ENCODE peak calls at places on chromosomes 1 and 21, in eight cellular contexts. One of them, this sample, is unnamed.

GRCh38 chr1:160550572-160551034 is 27.5 kb upstream of the SLAMF6 start:
- DNase-seq in effector CD4-positive, alpha-beta T cell: peak; percentile 35
- DNase-seq in fibroblast of lung: no peak
- DNase-seq in fibroblast of pulmonary artery: no peak
- DNase-seq in heart right ventricle: no peak
- DNase-seq in fibroblast of villous mesenchyme: no peak
- DNase-seq in lower leg skin: no peak
- DNase-seq in neural progenitor cell: peak; percentile 13
- DNase-seq in this sample: no peak

GRCh38 chr21:32771134-32771523 is 426 bp downstream of the PAXBP1 start:
- DNase-seq in heart right ventricle: peak; percentile 51
- DNase-seq in lower leg skin: peak; percentile 89
- DNase-seq in neural progenitor cell: peak; percentile 84
- DNase-seq in fibroblast of pulmonary artery: peak; percentile 62
- DNase-seq in effector CD4-positive, alpha-beta T cell: peak; percentile 36
- DNase-seq in fibroblast of lung: peak; percentile 63
- DNase-seq in fibroblast of villous mesenchyme: peak; percentile 68
- DNase-seq in this sample: peak; percentile 47

GRCh38 chr1:21586926-21587601 is 77.8 kb downstream of the ALPL start:
- DNase-seq in effector CD4-positive, alpha-beta T cell: no peak
- DNase-seq in fibroblast of pulmonary artery: peak; percentile 84
- DNase-seq in fibroblast of lung: peak; percentile 72
- DNase-seq in neural progenitor cell: peak; percentile 34
- DNase-seq in fibroblast of villous mesenchyme: peak; percentile 84
- DNase-seq in heart right ventricle: peak; percentile 60
- DNase-seq in lower leg skin: peak; percentile 87
- DNase-seq in this sample: no peak

GRCh38 chr1:34164510-34165381 is at the start of gene CSMD2:
- DNase-seq in lower leg skin: no peak
- DNase-seq in effector CD4-positive, alpha-beta T cell: no peak
- DNase-seq in fibroblast of villous mesenchyme: peak; percentile 34
- DNase-seq in fibroblast of pulmonary artery: peak; percentile 22
- DNase-seq in neural progenitor cell: peak; percentile 88
- DNase-seq in heart right ventricle: no peak
- DNase-seq in fibroblast of lung: peak; percentile 15
- DNase-seq in this sample: no peak

GRCh38 chr1:219965950-219966349 is 37.6 kb upstream of the SLC30A10 start:
- DNase-seq in fibroblast of lung: no peak
- DNase-seq in neural progenitor cell: no peak
- DNase-seq in fibroblast of villous mesenchyme: no peak
- DNase-seq in lower leg skin: no peak
- DNase-seq in effector CD4-positive, alpha-beta T cell: no peak
- DNase-seq in heart right ventricle: no peak
- DNase-seq in fibroblast of pulmonary artery: no peak
- DNase-seq in this sample: no peak

GRCh38 chr1:55143686-55144085 is 71.5 kb downstream of the USP24 start:
- DNase-seq in fibroblast of villous mesenchyme: no peak
- DNase-seq in fibroblast of pulmonary artery: no peak
- DNase-seq in neural progenitor cell: peak; percentile 51
- DNase-seq in effector CD4-positive, alpha-beta T cell: no peak
- DNase-seq in heart right ventricle: no peak
- DNase-seq in lower leg skin: no peak
- DNase-seq in fibroblast of lung: no peak
- DNase-seq in this sample: no peak

GRCh38 chr1:14997646-14998276 is 155.8 kb upstream of the TMEM51 start:
- DNase-seq in lower leg skin: no peak
- DNase-seq in effector CD4-positive, alpha-beta T cell: no peak
- DNase-seq in neural progenitor cell: no peak
- DNase-seq in fibroblast of villous mesenchyme: peak; percentile 20
- DNase-seq in heart right ventricle: no peak
- DNase-seq in fibroblast of lung: no peak
- DNase-seq in fibroblast of pulmonary artery: no peak
- DNase-seq in this sample: no peak

GRCh38 chr1:220892997-220893700 is 13.9 kb downstream of the HLX start:
- DNase-seq in fibroblast of pulmonary artery: no peak
- DNase-seq in neural progenitor cell: peak; percentile 57
- DNase-seq in lower leg skin: no peak
- DNase-seq in effector CD4-positive, alpha-beta T cell: no peak
- DNase-seq in fibroblast of lung: no peak
- DNase-seq in heart right ventricle: no peak
- DNase-seq in fibroblast of villous mesenchyme: no peak
- DNase-seq in this sample: no peak

GRCh38 chr21:42495765-42496119 is 282 bp downstream of the RSPH1 start:
- DNase-seq in heart right ventricle: no peak
- DNase-seq in lower leg skin: no peak
- DNase-seq in neural progenitor cell: no peak
- DNase-seq in fibroblast of lung: peak; percentile 14
- DNase-seq in effector CD4-positive, alpha-beta T cell: no peak
- DNase-seq in fibroblast of villous mesenchyme: peak; percentile 23
- DNase-seq in fibroblast of pulmonary artery: peak; percentile 27
- DNase-seq in this sample: no peak

GRCh38 chr1:56291374-56291841 is 288.0 kb downstream of the PLPP3 start:
- DNase-seq in fibroblast of lung: no peak
- DNase-seq in neural progenitor cell: peak; percentile 52
- DNase-seq in fibroblast of pulmonary artery: peak; percentile 45
- DNase-seq in heart right ventricle: peak; percentile 40
- DNase-seq in lower leg skin: no peak
- DNase-seq in fibroblast of villous mesenchyme: no peak
- DNase-seq in effector CD4-positive, alpha-beta T cell: no peak
- DNase-seq in this sample: no peak

GRCh38 chr1:207995576-207995975 is 84.7 kb upstream of the CD34 start:
- DNase-seq in fibroblast of lung: no peak
- DNase-seq in neural progenitor cell: no peak
- DNase-seq in fibroblast of pulmonary artery: no peak
- DNase-seq in heart right ventricle: no peak
- DNase-seq in lower leg skin: no peak
- DNase-seq in fibroblast of villous mesenchyme: no peak
- DNase-seq in effector CD4-positive, alpha-beta T cell: no peak
- DNase-seq in this sample: no peak

GRCh38 chr1:107964397-107965111 is 426 bp downstream of the VAV3 start:
- DNase-seq in fibroblast of villous mesenchyme: peak; percentile 24
- DNase-seq in fibroblast of pulmonary artery: peak; percentile 10
- DNase-seq in effector CD4-positive, alpha-beta T cell: peak; percentile 10
- DNase-seq in neural progenitor cell: peak; percentile 44
- DNase-seq in fibroblast of lung: peak; percentile 28
- DNase-seq in lower leg skin: peak; percentile 84
- DNase-seq in heart right ventricle: no peak
- DNase-seq in this sample: peak; percentile 12

GRCh38 chr1:109874445-109874844 is 36.2 kb upstream of the CSF1 start:
- DNase-seq in lower leg skin: peak; percentile 52
- DNase-seq in fibroblast of pulmonary artery: no peak
- DNase-seq in fibroblast of lung: no peak
- DNase-seq in neural progenitor cell: no peak
- DNase-seq in effector CD4-positive, alpha-beta T cell: no peak
- DNase-seq in fibroblast of villous mesenchyme: no peak
- DNase-seq in heart right ventricle: no peak
- DNase-seq in this sample: no peak

GRCh38 chr1:239448911-239449310 is 62.5 kb downstream of the CHRM3 start:
- DNase-seq in lower leg skin: no peak
- DNase-seq in effector CD4-positive, alpha-beta T cell: no peak
- DNase-seq in neural progenitor cell: no peak
- DNase-seq in fibroblast of pulmonary artery: no peak
- DNase-seq in fibroblast of lung: no peak
- DNase-seq in fibroblast of villous mesenchyme: no peak
- DNase-seq in heart right ventricle: no peak
- DNase-seq in this sample: no peak

GRCh38 chr1:169563650-169564049 is 22.6 kb downstream of the F5 start:
- DNase-seq in fibroblast of lung: no peak
- DNase-seq in lower leg skin: no peak
- DNase-seq in neural progenitor cell: no peak
- DNase-seq in effector CD4-positive, alpha-beta T cell: no peak
- DNase-seq in fibroblast of pulmonary artery: no peak
- DNase-seq in fibroblast of villous mesenchyme: peak; percentile 13
- DNase-seq in heart right ventricle: no peak
- DNase-seq in this sample: no peak

GRCh38 chr1:220806408-220806807 is 19.7 kb downstream of the MTARC1 start:
- DNase-seq in heart right ventricle: no peak
- DNase-seq in fibroblast of lung: no peak
- DNase-seq in fibroblast of villous mesenchyme: no peak
- DNase-seq in effector CD4-positive, alpha-beta T cell: no peak
- DNase-seq in neural progenitor cell: no peak
- DNase-seq in fibroblast of pulmonary artery: no peak
- DNase-seq in lower leg skin: no peak
- DNase-seq in this sample: no peak

GRCh38 chr1:72567511-72567910 is 285.2 kb upstream of the NEGR1 start:
- DNase-seq in fibroblast of lung: peak; percentile 60
- DNase-seq in fibroblast of villous mesenchyme: peak; percentile 11
- DNase-seq in effector CD4-positive, alpha-beta T cell: no peak
- DNase-seq in lower leg skin: no peak
- DNase-seq in heart right ventricle: no peak
- DNase-seq in neural progenitor cell: no peak
- DNase-seq in fibroblast of pulmonary artery: peak; percentile 55
- DNase-seq in this sample: no peak

GRCh38 chr1:31913968-31914367 is 24.2 kb downstream of the PTP4A2 start:
- DNase-seq in effector CD4-positive, alpha-beta T cell: no peak
- DNase-seq in lower leg skin: no peak
- DNase-seq in fibroblast of villous mesenchyme: no peak
- DNase-seq in fibroblast of lung: no peak
- DNase-seq in fibroblast of pulmonary artery: no peak
- DNase-seq in heart right ventricle: no peak
- DNase-seq in neural progenitor cell: no peak
- DNase-seq in this sample: no peak

GRCh38 chr1:169266133-169266532 is 101.5 kb downstream of the NME7 start:
- DNase-seq in heart right ventricle: no peak
- DNase-seq in fibroblast of villous mesenchyme: no peak
- DNase-seq in fibroblast of lung: no peak
- DNase-seq in lower leg skin: no peak
- DNase-seq in effector CD4-positive, alpha-beta T cell: no peak
- DNase-seq in neural progenitor cell: no peak
- DNase-seq in fibroblast of pulmonary artery: no peak
- DNase-seq in this sample: no peak

GRCh38 chr1:201383647-201384405 is 6.3 kb upstream of the TNNT2 start:
- DNase-seq in fibroblast of pulmonary artery: peak; percentile 56
- DNase-seq in fibroblast of villous mesenchyme: peak; percentile 75
- DNase-seq in fibroblast of lung: peak; percentile 91
- DNase-seq in effector CD4-positive, alpha-beta T cell: no peak
- DNase-seq in heart right ventricle: no peak
- DNase-seq in lower leg skin: no peak
- DNase-seq in neural progenitor cell: no peak
- DNase-seq in this sample: no peak

GRCh38 chr21:43812139-43812821 is 22.9 kb downstream of the RRP1 start:
- DNase-seq in fibroblast of villous mesenchyme: peak; percentile 10
- DNase-seq in heart right ventricle: no peak
- DNase-seq in fibroblast of lung: no peak
- DNase-seq in lower leg skin: no peak
- DNase-seq in effector CD4-positive, alpha-beta T cell: no peak
- DNase-seq in fibroblast of pulmonary artery: no peak
- DNase-seq in neural progenitor cell: no peak
- DNase-seq in this sample: no peak

GRCh38 chr1:170776777-170777176 is 112.8 kb downstream of the PRRX1 start:
- DNase-seq in fibroblast of pulmonary artery: no peak
- DNase-seq in effector CD4-positive, alpha-beta T cell: no peak
- DNase-seq in heart right ventricle: peak; percentile 15
- DNase-seq in neural progenitor cell: no peak
- DNase-seq in fibroblast of lung: no peak
- DNase-seq in fibroblast of villous mesenchyme: no peak
- DNase-seq in lower leg skin: no peak
- DNase-seq in this sample: no peak

GRCh38 chr1:26994020-26994745 is 691 bp downstream of the TRNP1 start:
- DNase-seq in fibroblast of pulmonary artery: no peak
- DNase-seq in neural progenitor cell: peak; percentile 77
- DNase-seq in lower leg skin: no peak
- DNase-seq in fibroblast of villous mesenchyme: no peak
- DNase-seq in effector CD4-positive, alpha-beta T cell: no peak
- DNase-seq in heart right ventricle: no peak
- DNase-seq in fibroblast of lung: no peak
- DNase-seq in this sample: no peak

GRCh38 chr1:170660281-170660713 is 3.6 kb upstream of the PRRX1 start:
- DNase-seq in effector CD4-positive, alpha-beta T cell: no peak
- DNase-seq in neural progenitor cell: peak; percentile 70
- DNase-seq in fibroblast of lung: no peak
- DNase-seq in lower leg skin: no peak
- DNase-seq in fibroblast of villous mesenchyme: no peak
- DNase-seq in heart right ventricle: no peak
- DNase-seq in fibroblast of pulmonary artery: no peak
- DNase-seq in this sample: no peak

GRCh38 chr1:94275116-94275515 is 37.7 kb upstream of the ARHGAP29 start:
- DNase-seq in fibroblast of villous mesenchyme: peak; percentile 52
- DNase-seq in fibroblast of lung: no peak
- DNase-seq in heart right ventricle: no peak
- DNase-seq in lower leg skin: no peak
- DNase-seq in neural progenitor cell: no peak
- DNase-seq in effector CD4-positive, alpha-beta T cell: no peak
- DNase-seq in fibroblast of pulmonary artery: peak; percentile 75
- DNase-seq in this sample: no peak

GRCh38 chr1:12078938-12079861 is 16.1 kb downstream of the TNFRSF8 start:
- DNase-seq in neural progenitor cell: peak; percentile 75
- DNase-seq in lower leg skin: no peak
- DNase-seq in heart right ventricle: peak; percentile 20
- DNase-seq in fibroblast of villous mesenchyme: peak; percentile 58
- DNase-seq in effector CD4-positive, alpha-beta T cell: no peak
- DNase-seq in fibroblast of lung: peak; percentile 58
- DNase-seq in fibroblast of pulmonary artery: peak; percentile 70
- DNase-seq in this sample: peak; percentile 64

GRCh38 chr1:200328379-200328778 is 81.5 kb downstream of the ZNF281 start:
- DNase-seq in lower leg skin: no peak
- DNase-seq in fibroblast of lung: no peak
- DNase-seq in effector CD4-positive, alpha-beta T cell: no peak
- DNase-seq in heart right ventricle: no peak
- DNase-seq in fibroblast of villous mesenchyme: no peak
- DNase-seq in neural progenitor cell: no peak
- DNase-seq in fibroblast of pulmonary artery: no peak
- DNase-seq in this sample: no peak

GRCh38 chr21:30306821-30307330 is 13.2 kb downstream of the KRTAP26-1 start:
- DNase-seq in fibroblast of pulmonary artery: no peak
- DNase-seq in effector CD4-positive, alpha-beta T cell: no peak
- DNase-seq in fibroblast of villous mesenchyme: no peak
- DNase-seq in lower leg skin: no peak
- DNase-seq in neural progenitor cell: no peak
- DNase-seq in fibroblast of lung: no peak
- DNase-seq in heart right ventricle: no peak
- DNase-seq in this sample: no peak

GRCh38 chr1:63920154-63921117 is 146.6 kb downstream of the ROR1 start:
- DNase-seq in fibroblast of villous mesenchyme: peak; percentile 85
- DNase-seq in heart right ventricle: no peak
- DNase-seq in lower leg skin: no peak
- DNase-seq in fibroblast of pulmonary artery: peak; percentile 87
- DNase-seq in neural progenitor cell: no peak
- DNase-seq in fibroblast of lung: peak; percentile 77
- DNase-seq in effector CD4-positive, alpha-beta T cell: no peak
- DNase-seq in this sample: no peak

GRCh38 chr1:62084304-62084905 is 110.2 kb upstream of the L1TD1 start:
- DNase-seq in fibroblast of pulmonary artery: peak; percentile 20
- DNase-seq in neural progenitor cell: no peak
- DNase-seq in effector CD4-positive, alpha-beta T cell: no peak
- DNase-seq in lower leg skin: no peak
- DNase-seq in fibroblast of villous mesenchyme: no peak
- DNase-seq in fibroblast of lung: peak; percentile 4
- DNase-seq in heart right ventricle: peak; percentile 11
- DNase-seq in this sample: no peak

GRCh38 chr1:39499668-39500067 is 8.2 kb downstream of the BMP8A start:
- DNase-seq in lower leg skin: no peak
- DNase-seq in fibroblast of pulmonary artery: no peak
- DNase-seq in fibroblast of villous mesenchyme: no peak
- DNase-seq in fibroblast of lung: no peak
- DNase-seq in heart right ventricle: peak; percentile 67
- DNase-seq in neural progenitor cell: no peak
- DNase-seq in effector CD4-positive, alpha-beta T cell: no peak
- DNase-seq in this sample: no peak

GRCh38 chr1:162458206-162458605 is 39.4 kb upstream of the UHMK1 start:
- DNase-seq in effector CD4-positive, alpha-beta T cell: no peak
- DNase-seq in fibroblast of pulmonary artery: no peak
- DNase-seq in fibroblast of lung: no peak
- DNase-seq in heart right ventricle: no peak
- DNase-seq in fibroblast of villous mesenchyme: no peak
- DNase-seq in lower leg skin: no peak
- DNase-seq in neural progenitor cell: no peak
- DNase-seq in this sample: no peak

GRCh38 chr1:120179420-120180348 is 3.4 kb upstream of the SEC22B start:
- DNase-seq in fibroblast of villous mesenchyme: peak; percentile 90
- DNase-seq in neural progenitor cell: peak; percentile 60
- DNase-seq in fibroblast of lung: peak; percentile 93
- DNase-seq in heart right ventricle: peak; percentile 49
- DNase-seq in fibroblast of pulmonary artery: peak; percentile 84
- DNase-seq in effector CD4-positive, alpha-beta T cell: no peak
- DNase-seq in lower leg skin: peak; percentile 79
- DNase-seq in this sample: no peak

GRCh38 chr1:84753516-84754375 is 63.5 kb upstream of the SSX2IP start:
- DNase-seq in fibroblast of lung: peak; percentile 87
- DNase-seq in effector CD4-positive, alpha-beta T cell: peak; percentile 69
- DNase-seq in lower leg skin: no peak
- DNase-seq in fibroblast of pulmonary artery: peak; percentile 75
- DNase-seq in fibroblast of villous mesenchyme: peak; percentile 76
- DNase-seq in heart right ventricle: peak; percentile 24
- DNase-seq in neural progenitor cell: peak; percentile 83
- DNase-seq in this sample: peak; percentile 57

This sample was measured in GM12891.